ENCODE peak calls at places on chromosomes 1 and 21, in seven cellular contexts. D, P, K, M, Z, R and V are unnamed samples.
A peak's percentile ranks its signal among the peaks of the same experiment; 100 is the strongest.

GRCh38 chr21:33951276-33952178 is 35.9 kb upstream of the ATP5PO start:
- DNase-seq in Z (no peak), K (peak; percentile 20), D (no peak), M (no peak), P (no peak), R (no peak), V (no peak)

GRCh38 chr1:60055336-60055735 is 18.2 kb downstream of the C1orf87 start:
- DNase-seq in M (no peak), P (no peak), R (no peak), Z (no peak), D (no peak), K (no peak), V (no peak)

GRCh38 chr1:168932539-168932938 is 174.0 kb upstream of the ATP1B1 start:
- DNase-seq in D (no peak), Z (no peak), P (no peak), K (no peak), R (no peak), M (no peak), V (no peak)

GRCh38 chr1:101071470-101071886 is 45.9 kb upstream of the DPH5 start:
- DNase-seq in P (no peak), D (no peak), R (no peak), K (no peak), Z (no peak), M (no peak), V (peak; percentile 9)

GRCh38 chr1:230248876-230249275 is 177.3 kb downstream of the PGBD5 start:
- DNase-seq in P (no peak), R (no peak), K (no peak), D (no peak), Z (no peak), M (no peak), V (no peak)

GRCh38 chr1:231695439-231696255 is 69.1 kb downstream of the DISC1 start:
- DNase-seq in D (no peak), R (no peak), K (no peak), M (no peak), Z (no peak), P (peak; percentile 62), V (no peak)

GRCh38 chr1:20411196-20411980 is 74.6 kb downstream of the CAMK2N1 start:
- DNase-seq in D (peak; percentile 58), Z (no peak), M (no peak), R (no peak), K (no peak), P (no peak), V (no peak)

GRCh38 chr1:224212618-224213037 is 29.6 kb downstream of the DEGS1 start:
- DNase-seq in R (no peak), P (no peak), K (no peak), Z (no peak), D (no peak), M (peak; percentile 28), V (no peak)

GRCh38 chr1:3529099-3529729 is 74.7 kb downstream of the ARHGEF16 start:
- DNase-seq in R (no peak), D (no peak), Z (no peak), K (no peak), M (no peak), P (no peak), V (no peak)

GRCh38 chr1:241408170-241408569 is 51.2 kb upstream of the RGS7 start:
- DNase-seq in K (no peak), R (no peak), D (no peak), M (no peak), Z (no peak), P (no peak), V (no peak)

GRCh38 chr1:31003613-31004230 is 61.8 kb downstream of the PUM1 start:
- DNase-seq in R (no peak), Z (no peak), D (no peak), M (no peak), P (no peak), K (no peak), V (no peak)

GRCh38 chr1:223727541-223727940 is 15.2 kb downstream of the CAPN2 start:
- DNase-seq in M (no peak), D (no peak), P (no peak), Z (no peak), K (no peak), R (no peak), V (no peak)

GRCh38 chr1:184953600-184954219 is 20.6 kb downstream of the NIBAN1 start:
- DNase-seq in R (no peak), D (no peak), M (no peak), P (no peak), Z (no peak), K (no peak), V (no peak)

GRCh38 chr1:235867903-235868469 is 1.3 kb upstream of the LYST start:
- DNase-seq in K (peak; percentile 54), P (no peak), M (no peak), D (no peak), R (no peak), Z (no peak), V (no peak)

GRCh38 chr1:246647113-246647512 is 77.1 kb upstream of the SCCPDH start:
- DNase-seq in R (no peak), M (peak; percentile 77), P (peak; percentile 58), K (no peak), D (peak; percentile 20), Z (no peak), V (peak; percentile 46)

GRCh38 chr1:204130989-204131892 is 20.6 kb downstream of the ETNK2 start:
- DNase-seq in M (no peak), K (no peak), P (no peak), D (peak; percentile 51), Z (no peak), R (no peak), V (no peak)